ENCODE peak calls at places on chromosomes 16 and 17, in ten cellular contexts. D is adrenal gland; W is GM10248; Q is ureter; V is GOT3; J is MCF 10A; B is AG04449; E is activated T-cell treated with anti-CD3 and anti-CD28 coated beads, Interleukin-2, amount 50 U/mL, for 72 hours; Z is DMS153; M is right atrium auricular region. K is an unnamed sample.

GRCh38 chr17:33140413-33141099 is 148.9 kb downstream of the SPACA3 start:
- DNase-seq in D (no peak), W (no peak), Q (no peak), V (no peak), J (no peak), B (no peak), E (no peak), Z (peak), M (no peak), K (no peak)

GRCh38 chr17:70636517-70637133 is 467.3 kb downstream of the KCNJ2 start:
- DNase-seq in D (no peak), W (peak), Q (no peak), V (no peak), J (peak), B (peak), E (peak), Z (peak), M (no peak), K (no peak)

GRCh38 chr17:62626719-62627218 is 701 bp upstream of the MRC2 start:
- DNase-seq in D (no peak), W (peak), Q (no peak), V (peak), J (peak), B (peak), E (no peak), Z (no peak), M (peak), K (no peak)

GRCh38 chr17:64706224-64707076 is 44.3 kb upstream of the SMURF2 start:
- DNase-seq in D (no peak), W (no peak), Q (no peak), V (no peak), J (peak), B (no peak), E (no peak), Z (peak), M (no peak), K (no peak)

GRCh38 chr17:42323268-42323773 is 35.0 kb downstream of the STAT5A start:
- DNase-seq in D (no peak), W (no peak), Q (no peak), V (no peak), J (no peak), B (no peak), E (no peak), Z (no peak), M (no peak), K (no peak)

GRCh38 chr16:38941-39892 is 14.2 kb downstream of the POLR3K start:
- DNase-seq in D (no peak), W (peak), Q (peak), V (no peak), J (peak), B (no peak), E (peak), Z (peak), M (no peak), K (no peak)

GRCh38 chr17:43992641-43993040 is 11.8 kb upstream of the NAGS start:
- DNase-seq in D (no peak), W (no peak), Q (no peak), V (no peak), J (no peak), B (no peak), E (no peak), Z (no peak), M (no peak), K (no peak)

GRCh38 chr17:14308965-14309879 is 8.3 kb downstream of the HS3ST3B1 start:
- DNase-seq in D (peak), W (peak), Q (peak), V (peak), J (peak), B (peak), E (peak), Z (no peak), M (peak), K (peak)

GRCh38 chr16:2060346-2060745 is 12.6 kb downstream of the TSC2 start:
- DNase-seq in D (no peak), W (no peak), Q (no peak), V (no peak), J (no peak), B (no peak), E (no peak), Z (no peak), M (no peak), K (no peak)

GRCh38 chr16:4682616-4683254 is 10.6 kb upstream of the NUDT16L1 start:
- DNase-seq in D (peak), W (no peak), Q (no peak), V (no peak), J (peak), B (no peak), E (peak), Z (no peak), M (no peak), K (no peak)

GRCh38 chr17:41944943-41945342 is 14.5 kb downstream of the ODAD4 start:
- DNase-seq in D (no peak), W (no peak), Q (no peak), V (no peak), J (no peak), B (no peak), E (no peak), Z (no peak), M (no peak), K (no peak)

GRCh38 chr17:35467824-35468223 is 19.3 kb upstream of the SLFN13 start:
- DNase-seq in D (no peak), W (no peak), Q (no peak), V (no peak), J (no peak), B (no peak), E (no peak), Z (no peak), M (no peak), K (no peak)

GRCh38 chr16:79805621-79806020 is 205.1 kb upstream of the MAF start:
- DNase-seq in D (no peak), W (no peak), Q (no peak), V (no peak), J (no peak), B (no peak), E (no peak), Z (no peak), M (no peak), K (no peak)

GRCh38 chr16:19502395-19503131 is 19.3 kb downstream of the GDE1 start:
- DNase-seq in D (peak), W (peak), Q (peak), V (no peak), J (peak), B (no peak), E (peak), Z (peak), M (peak), K (no peak)

GRCh38 chr17:71035226-71035625 is 865.9 kb downstream of the KCNJ2 start:
- DNase-seq in D (no peak), W (no peak), Q (no peak), V (no peak), J (no peak), B (no peak), E (no peak), Z (no peak), M (no peak), K (no peak)

GRCh38 chr16:18931756-18932155 is 5.5 kb upstream of the SMG1 start:
- DNase-seq in D (no peak), W (no peak), Q (no peak), V (no peak), J (no peak), B (no peak), E (no peak), Z (no peak), M (peak), K (no peak)

GRCh38 chr16:17552351-17552750 is 81.6 kb upstream of the XYLT1 start:
- DNase-seq in D (no peak), W (no peak), Q (no peak), V (no peak), J (peak), B (no peak), E (no peak), Z (no peak), M (no peak), K (no peak)

GRCh38 chr17:47404875-47405274 is 81.1 kb downstream of the EFCAB13 start:
- DNase-seq in D (no peak), W (no peak), Q (no peak), V (no peak), J (no peak), B (no peak), E (no peak), Z (no peak), M (no peak), K (no peak)

GRCh38 chr17:75558666-75559530 is 28.7 kb upstream of the MYO15B start:
- DNase-seq in D (no peak), W (no peak), Q (no peak), V (no peak), J (no peak), B (no peak), E (no peak), Z (no peak), M (no peak), K (no peak)

GRCh38 chr16:89737341-89738071 is 16.2 kb downstream of the ZNF276 start:
- DNase-seq in D (no peak), W (no peak), Q (no peak), V (no peak), J (no peak), B (no peak), E (no peak), Z (no peak), M (no peak), K (no peak)

GRCh38 chr17:57125406-57125805 is 40.4 kb downstream of the AKAP1 start:
- DNase-seq in D (no peak), W (no peak), Q (no peak), V (no peak), J (no peak), B (no peak), E (no peak), Z (no peak), M (no peak), K (no peak)

GRCh38 chr16:4093495-4094137 is 22.6 kb downstream of the ADCY9 start:
- DNase-seq in D (no peak), W (no peak), Q (no peak), V (no peak), J (no peak), B (no peak), E (no peak), Z (no peak), M (no peak), K (no peak)

GRCh38 chr17:55996826-55997225 is 156.4 kb upstream of the ANKFN1 start:
- DNase-seq in D (no peak), W (no peak), Q (no peak), V (no peak), J (no peak), B (no peak), E (no peak), Z (no peak), M (no peak), K (no peak)

K was measured in osteocyte.